ENCODE peak calls at places on chromosomes 2 and 18, in six cellular contexts. O is activated naive CD8-positive, alpha-beta T cell treated with anti-CD3 and anti-CD28 coated beads, Interleukin-2, amount 50 U/mL, for 24 hours; Z is A673; T is WTC11; M is CD8-positive, alpha-beta memory T cell; P is stimulated activated CD4-positive, alpha-beta T cell treated with anti-CD3 and anti-CD28 coated beads, Interleukin-4, amount 100 ng/mL, for 24 hours. A is an unnamed sample.

GRCh38 chr18:8106603-8107002 is 502.6 kb upstream of the RAB12 start:
- DNase-seq in O (no peak), Z (no peak), T (no peak), M (no peak), P (no peak), A (no peak)

GRCh38 chr2:136495636-136496035 is 269.7 kb upstream of the THSD7B start:
- DNase-seq in O (no peak), Z (no peak), T (no peak), M (no peak), P (no peak), A (no peak)

GRCh38 chr2:147082850-147083522 is 761.8 kb upstream of the ACVR2A start:
- DNase-seq in O (peak; percentile 34), Z (peak; percentile 83), T (peak; percentile 69), M (no peak), P (peak; percentile 66), A (peak; percentile 46)

GRCh38 chr2:216632952-216633615 is at the start of gene IGFBP2:
- DNase-seq in O (peak; percentile 52), Z (peak; percentile 94), T (peak; percentile 84), M (no peak), P (no peak), A (peak; percentile 63)

GRCh38 chr18:79680100-79680879 is 687 bp downstream of the CTDP1 start:
- DNase-seq in O (peak; percentile 63), Z (peak; percentile 57), T (peak; percentile 28), M (peak; percentile 64), P (peak; percentile 57), A (peak; percentile 71)

GRCh38 chr2:210267698-210268097 is 42.5 kb upstream of the ACADL start:
- DNase-seq in O (no peak), Z (no peak), T (no peak), M (no peak), P (no peak), A (no peak)

GRCh38 chr2:102514061-102514785 is 41.2 kb downstream of the SLC9A4 start:
- DNase-seq in O (no peak), Z (peak; percentile 78), T (no peak), M (no peak), P (no peak), A (no peak)

GRCh38 chr2:217935901-217936684 is 66.7 kb downstream of the TNS1 start:
- DNase-seq in O (no peak), Z (no peak), T (no peak), M (no peak), P (no peak), A (no peak)

GRCh38 chr2:227460079-227460485 is 11.9 kb upstream of the AGFG1 start:
- DNase-seq in O (peak; percentile 79), Z (peak; percentile 75), T (no peak), M (peak; percentile 66), P (peak; percentile 77), A (peak; percentile 83)

GRCh38 chr2:213104903-213105202 is 46.6 kb downstream of the IKZF2 start:
- DNase-seq in O (no peak), Z (no peak), T (no peak), M (no peak), P (no peak), A (no peak)

A was measured in stimulated activated naive CD8-positive, alpha-beta T cell treated with anti-CD3 and anti-CD28 coated beads, Interleukin-15, Interleukin-2, amounts not matched to agents 100 U/mL and 50 U/mL, for 24 hours.